ENCODE peak calls at places on chromosomes 4 and X, in ten cellular contexts. S, P, T, I, F, D, V, L, O and Z are unnamed samples.

GRCh38 chrX:31266172-31267076 is 194.6 kb upstream of the FTHL17 start:
- DNase-seq in V (peak), F (no peak), S (peak), D (peak), T (peak), O (peak), P (no peak), I (peak), L (peak), Z (no peak)

GRCh38 chr4:171812377-171813194 is 618 bp upstream of the GALNTL6 start:
- DNase-seq in O (no peak), L (no peak), D (no peak), V (no peak), T (peak), I (no peak), P (no peak), S (no peak), F (no peak), Z (no peak)

GRCh38 chrX:77564824-77565223 is 117.6 kb downstream of the FGF16 start:
- DNase-seq in D (no peak), L (no peak), T (peak), O (no peak), V (no peak), I (no peak), S (no peak), P (no peak), F (no peak), Z (no peak)

GRCh38 chr4:133062851-133063250 is 86.2 kb upstream of the PCDH10 start:
- DNase-seq in F (no peak), T (no peak), S (no peak), O (no peak), V (no peak), D (no peak), L (no peak), P (no peak), I (no peak), Z (no peak)

GRCh38 chr4:137307806-137308205 is 224.5 kb downstream of the PCDH18 start:
- DNase-seq in L (no peak), V (no peak), O (peak), S (no peak), I (no peak), D (peak), T (peak), P (no peak), F (no peak), Z (no peak)

GRCh38 chr4:123396294-123397275 is at the start of gene SPRY1:
- DNase-seq in V (peak), S (peak), L (peak), T (peak), P (peak), I (peak), F (peak), O (peak), D (peak), Z (peak)

GRCh38 chr4:88786011-88786410 is 88.4 kb upstream of the NAP1L5 start:
- DNase-seq in L (no peak), T (no peak), F (no peak), V (no peak), D (no peak), I (no peak), S (no peak), O (no peak), P (no peak), Z (no peak)

GRCh38 chr4:29578329-29578728 is 1141.8 kb upstream of the PCDH7 start:
- DNase-seq in V (no peak), S (no peak), D (no peak), F (no peak), L (no peak), O (no peak), I (no peak), T (no peak), P (no peak), Z (no peak)

GRCh38 chr4:3484057-3484973 is 21.2 kb downstream of the DOK7 start:
- DNase-seq in T (peak), L (peak), O (peak), S (no peak), D (peak), F (no peak), I (peak), V (peak), P (peak), Z (no peak)

GRCh38 chr4:17758459-17758858 is 23.0 kb downstream of the FAM184B start:
- DNase-seq in V (no peak), I (no peak), O (no peak), F (peak), D (no peak), T (no peak), S (no peak), L (no peak), P (no peak), Z (no peak)

GRCh38 chr4:58749206-58749605 is 1639.0 kb upstream of the IGFBP7 start:
- DNase-seq in L (peak), T (no peak), I (no peak), F (no peak), S (no peak), D (peak), P (no peak), V (no peak), O (no peak), Z (no peak)

GRCh38 chrX:148269513-148269912 is 230.9 kb upstream of the AFF2 start:
- DNase-seq in L (no peak), V (no peak), O (no peak), D (no peak), I (no peak), S (no peak), T (no peak), P (no peak), F (no peak), Z (no peak)

GRCh38 chrX:103464071-103464773 is 55.1 kb downstream of the RAB40A start:
- DNase-seq in V (no peak), L (no peak), D (no peak), O (no peak), P (peak), F (no peak), T (peak), I (no peak), S (peak), Z (peak)

GRCh38 chr4:169485084-169485483 is 127.3 kb downstream of the NEK1 start:
- DNase-seq in D (no peak), V (no peak), O (no peak), F (no peak), I (no peak), S (no peak), T (peak), L (no peak), P (no peak), Z (no peak)

GRCh38 chrX:101229155-101229554 is 9.6 kb downstream of the DRP2 start:
- DNase-seq in L (no peak), V (no peak), D (no peak), T (peak), I (no peak), O (no peak), F (no peak), S (no peak), P (no peak), Z (no peak)

GRCh38 chr4:5812506-5813229 is 80.2 kb downstream of the CRMP1 start:
- DNase-seq in S (peak), D (peak), I (no peak), O (peak), F (peak), L (peak), V (peak), P (peak), T (peak), Z (no peak)

GRCh38 chr4:121698119-121698732 is 1.4 kb upstream of the ANXA5 start:
- DNase-seq in T (no peak), O (no peak), I (peak), S (no peak), L (no peak), P (no peak), D (no peak), V (no peak), F (no peak), Z (no peak)

GRCh38 chrX:45422216-45422925 is 221.7 kb upstream of the DIPK2B start:
- DNase-seq in T (peak), F (no peak), S (no peak), L (no peak), D (no peak), I (no peak), V (no peak), O (no peak), P (no peak), Z (no peak)

GRCh38 chr4:112252234-112252633 is 20.6 kb downstream of the AP1AR start:
- DNase-seq in F (no peak), T (no peak), P (no peak), S (no peak), D (no peak), V (no peak), L (no peak), O (no peak), I (no peak), Z (no peak)

GRCh38 chrX:15202458-15203177 is 67.3 kb downstream of the ASB9 start:
- DNase-seq in D (no peak), I (no peak), T (peak), L (no peak), F (no peak), S (no peak), O (no peak), P (no peak), V (no peak), Z (no peak)

GRCh38 chrX:24466025-24466424 is 939 bp downstream of the PDK3 start:
- DNase-seq in P (no peak), D (no peak), F (no peak), O (no peak), T (no peak), L (no peak), I (no peak), S (no peak), V (no peak), Z (no peak)

GRCh38 chrX:143781103-143781502 is 60.6 kb upstream of the SPANXN2 start:
- DNase-seq in L (no peak), P (no peak), D (no peak), O (no peak), T (peak), I (no peak), F (no peak), V (no peak), S (no peak), Z (no peak)

GRCh38 chr4:185112104-185112503 is 31.0 kb upstream of the SLC25A4 start:
- DNase-seq in I (no peak), V (no peak), S (no peak), D (no peak), O (no peak), F (no peak), T (peak), P (peak), L (no peak), Z (no peak)

GRCh38 chrX:132737743-132738142 is 220.7 kb downstream of the HS6ST2 start:
- DNase-seq in P (peak), I (no peak), L (no peak), O (no peak), F (peak), V (no peak), S (peak), T (peak), D (no peak), Z (peak)

GRCh38 chr4:89284828-89285227 is 22.8 kb downstream of the GPRIN3 start:
- DNase-seq in I (no peak), P (no peak), F (no peak), D (no peak), S (peak), V (no peak), T (no peak), L (no peak), O (no peak), Z (no peak)

GRCh38 chr4:141652161-141652778 is 15.9 kb downstream of the IL15 start:
- DNase-seq in S (no peak), L (no peak), P (no peak), I (no peak), V (no peak), T (no peak), D (no peak), F (no peak), O (no peak), Z (no peak)

GRCh38 chrX:334331-334891 is 15.8 kb upstream of the GTPBP6 start:
- DNase-seq in L (no peak), I (no peak), O (no peak), F (no peak), D (no peak), P (no peak), T (no peak), V (no peak), S (no peak), Z (no peak)

GRCh38 chr4:23114538-23114937 is 421.8 kb downstream of the GBA3 start:
- DNase-seq in T (no peak), P (no peak), L (no peak), O (no peak), I (no peak), S (no peak), D (no peak), V (no peak), F (no peak), Z (no peak)

GRCh38 chrX:16589826-16590225 is 60.1 kb upstream of the S100G start:
- DNase-seq in V (no peak), S (no peak), L (no peak), P (no peak), T (peak), D (no peak), F (no peak), I (no peak), O (no peak), Z (no peak)

GRCh38 chr4:110287130-110287529 is 88.7 kb upstream of the ELOVL6 start:
- DNase-seq in T (peak), F (no peak), I (no peak), O (no peak), D (no peak), V (no peak), S (peak), P (peak), L (no peak), Z (no peak)

GRCh38 chr4:183080372-183081115 is 18.5 kb upstream of the WWC2 start:
- DNase-seq in V (no peak), L (no peak), P (no peak), F (no peak), T (no peak), O (no peak), S (no peak), I (no peak), D (no peak), Z (no peak)

GRCh38 chr4:10296730-10297129 is 160.5 kb downstream of the ZNF518B start:
- DNase-seq in T (peak), L (no peak), S (no peak), V (no peak), O (no peak), P (no peak), F (peak), I (no peak), D (no peak), Z (no peak)

GRCh38 chr4:121873604-121874003 is 3.3 kb upstream of the BBS7 start:
- DNase-seq in F (no peak), S (no peak), V (no peak), L (no peak), T (no peak), D (no peak), P (no peak), I (no peak), O (no peak), Z (no peak)

GRCh38 chr4:119632216-119632615 is 3.6 kb upstream of the PDE5A start:
- DNase-seq in T (peak), P (no peak), L (no peak), S (no peak), I (no peak), V (no peak), F (no peak), D (no peak), O (no peak), Z (no peak)

GRCh38 chrX:9885150-9885549 is 82.0 kb upstream of the CLDN34 start:
- DNase-seq in I (peak), D (peak), O (no peak), F (peak), V (peak), S (peak), L (no peak), P (peak), T (no peak), Z (peak)

GRCh38 chr4:128068927-128069326 is 7.8 kb downstream of the LARP1B start:
- DNase-seq in L (no peak), D (no peak), O (no peak), P (peak), I (no peak), V (no peak), F (no peak), T (peak), S (peak), Z (no peak)

GRCh38 chr4:8585186-8585585 is 5.0 kb downstream of the GPR78 start:
- DNase-seq in P (no peak), D (no peak), I (no peak), T (peak), F (no peak), S (no peak), O (peak), V (no peak), L (no peak), Z (no peak)

GRCh38 chr4:115101675-115102074 is 11.7 kb downstream of the NDST4 start:
- DNase-seq in V (no peak), D (no peak), I (no peak), S (no peak), O (no peak), T (no peak), F (no peak), L (no peak), P (no peak), Z (no peak)